ENCODE peak calls at places on chromosomes 4 and X, in nine cellular contexts. Z is left colon; R is GM04503; N is activated naive CD4-positive, alpha-beta T cell treated with anti-CD3 and anti-CD28 coated beads for 36 hours; X is Calu3; I is SJSA1; W is immature natural killer cell; P is NCI-H146; F is small intestine. T is an unnamed sample.

GRCh38 chr4:176792348-176793059 is at the start of gene VEGFC:
- DNase-seq in W (no peak), N (peak; percentile 20), Z (no peak), R (no peak), F (peak; percentile 16), X (peak; percentile 64), I (peak; percentile 61), P (peak; percentile 31), T (peak; percentile 85)

GRCh38 chr4:14841801-14842748 is 160.2 kb upstream of the CPEB2 start:
- DNase-seq in I (no peak), X (peak; percentile 46), F (no peak), P (no peak), R (no peak), N (no peak), Z (peak; percentile 54), W (no peak), T (no peak)

GRCh38 chr4:40548256-40548655 is 81.4 kb downstream of the RBM47 start:
- DNase-seq in X (no peak), F (no peak), N (no peak), W (no peak), P (no peak), Z (no peak), I (peak; percentile 0), R (no peak), T (no peak)

GRCh38 chrX:153522259-153522658 is 4.8 kb downstream of the ATP2B3 start:
- DNase-seq in F (no peak), W (no peak), X (no peak), R (no peak), P (no peak), I (no peak), Z (no peak), N (no peak), T (peak; percentile 42)

GRCh38 chrX:43809463-43809862 is 72.8 kb downstream of the MAOB start:
- DNase-seq in I (no peak), Z (no peak), W (no peak), P (no peak), R (peak; percentile 13), X (no peak), N (no peak), F (no peak), T (no peak)

GRCh38 chr4:17285747-17286146 is 226.1 kb downstream of the QDPR start:
- DNase-seq in N (no peak), F (no peak), R (no peak), P (no peak), W (no peak), Z (no peak), X (no peak), I (no peak), T (no peak)

GRCh38 chr4:151685303-151685702 is 75.5 kb downstream of the GATB start:
- DNase-seq in X (no peak), W (no peak), F (no peak), I (no peak), Z (no peak), N (no peak), R (no peak), P (no peak), T (no peak)

GRCh38 chrX:111041018-111041462 is 55.0 kb upstream of the PAK3 start:
- DNase-seq in N (peak; percentile 18), R (peak; percentile 81), I (peak; percentile 58), W (peak; percentile 4), Z (no peak), P (no peak), X (peak; percentile 9), F (no peak), T (peak; percentile 5)

GRCh38 chr4:148716361-148717063 is 274.3 kb upstream of the NR3C2 start:
- DNase-seq in I (no peak), W (no peak), X (no peak), P (no peak), N (no peak), Z (no peak), R (no peak), F (peak; percentile 38), T (peak; percentile 65)

GRCh38 chr4:150044517-150044916 is 33.7 kb upstream of the DCLK2 start:
- DNase-seq in F (no peak), Z (no peak), R (no peak), N (no peak), X (no peak), P (no peak), W (no peak), I (no peak), T (no peak)

GRCh38 chr4:151770154-151770553 is 9.3 kb upstream of the GATB start:
- DNase-seq in X (no peak), F (no peak), P (no peak), N (no peak), Z (no peak), I (no peak), R (no peak), W (no peak), T (no peak)

GRCh38 chrX:19772759-19773623 is 114.4 kb downstream of the SH3KBP1 start:
- DNase-seq in W (no peak), X (no peak), F (no peak), R (no peak), Z (no peak), P (no peak), I (no peak), N (no peak), T (no peak)

GRCh38 chrX:11331788-11332187 is 38.6 kb downstream of the AMELX start:
- DNase-seq in P (no peak), X (no peak), F (no peak), Z (no peak), W (no peak), N (no peak), R (no peak), I (no peak), T (no peak)

GRCh38 chr4:88134536-88135361 is 23.7 kb downstream of the ABCG2 start:
- DNase-seq in X (no peak), Z (peak; percentile 45), N (no peak), I (no peak), W (no peak), P (no peak), R (no peak), F (peak; percentile 90), T (no peak)

GRCh38 chr4:58734030-58734673 is 1624.0 kb upstream of the IGFBP7 start:
- DNase-seq in I (no peak), R (no peak), P (no peak), W (no peak), N (no peak), F (no peak), X (no peak), Z (no peak), T (no peak)

GRCh38 chr4:99529218-99529617 is 18.4 kb downstream of the C4orf17 start:
- DNase-seq in Z (no peak), F (no peak), P (no peak), I (no peak), X (no peak), W (no peak), R (no peak), N (no peak), T (no peak)

GRCh38 chr4:76156635-76157034 is 8.4 kb upstream of the NUP54 start:
- DNase-seq in P (no peak), R (no peak), Z (no peak), X (no peak), I (no peak), W (no peak), N (no peak), F (no peak), T (no peak)

GRCh38 chrX:55452825-55453124 is 848 bp downstream of the MAGEH1 start:
- DNase-seq in W (no peak), R (no peak), F (no peak), Z (no peak), I (no peak), X (no peak), P (no peak), N (peak; percentile 4), T (no peak)

GRCh38 chr4:19883841-19884240 is 367.9 kb upstream of the SLIT2 start:
- DNase-seq in X (no peak), N (no peak), R (no peak), W (no peak), P (no peak), I (no peak), Z (no peak), F (no peak), T (no peak)

GRCh38 chr4:19615086-19615689 is 636.5 kb upstream of the SLIT2 start:
- DNase-seq in I (no peak), P (peak; percentile 0), N (no peak), Z (no peak), X (no peak), W (no peak), F (no peak), R (no peak), T (no peak)

GRCh38 chr4:118888666-118889312 is at the start of gene SYNPO2:
- DNase-seq in Z (peak; percentile 71), P (peak; percentile 65), X (peak; percentile 31), I (peak; percentile 71), N (peak; percentile 43), F (peak; percentile 43), R (no peak), W (no peak), T (peak; percentile 92)

GRCh38 chr4:118850813-118851173 is 14.9 kb upstream of the SEC24D start:
- DNase-seq in R (no peak), F (no peak), W (no peak), N (no peak), P (no peak), Z (no peak), I (no peak), X (no peak), T (no peak)

GRCh38 chr4:104494822-104495559 is at the start of gene CXXC4:
- DNase-seq in I (peak; percentile 78), N (no peak), R (no peak), X (peak; percentile 51), W (peak; percentile 61), Z (peak; percentile 75), P (peak; percentile 78), F (peak; percentile 78), T (peak; percentile 94)

GRCh38 chr4:174365018-174365587 is 81.4 kb downstream of the CEP44 start:
- DNase-seq in I (peak; percentile 60), Z (no peak), P (peak; percentile 1), W (peak; percentile 10), X (peak; percentile 42), R (no peak), F (peak; percentile 44), N (peak; percentile 12), T (peak; percentile 63)

T was measured in GM23338.